ENCODE peak calls at places on chromosomes 5 and 9, in four cellular contexts. One of them, this sample, is unnamed.

GRCh38 chr5:76641514-76642120 is 18.4 kb upstream of the F2RL2 start:
- DNase-seq in amniotic stem cell: peak; percentile 70
- DNase-seq in M059J: peak; percentile 75
- DNase-seq in activated CD8-positive, alpha-beta memory T cell treated with anti-CD3 and anti-CD28 coated beads, Interleukin-2, amount 50 U/mL, for 48 hours: peak; percentile 81
- DNase-seq in this sample: peak; percentile 49

GRCh38 chr9:14907360-14907685 is 2.9 kb downstream of the FREM1 start:
- DNase-seq in amniotic stem cell: no peak
- DNase-seq in M059J: no peak
- DNase-seq in activated CD8-positive, alpha-beta memory T cell treated with anti-CD3 and anti-CD28 coated beads, Interleukin-2, amount 50 U/mL, for 48 hours: no peak
- DNase-seq in this sample: no peak

GRCh38 chr5:54563083-54563761 is 45.7 kb downstream of the SNX18 start:
- DNase-seq in amniotic stem cell: no peak
- DNase-seq in M059J: no peak
- DNase-seq in activated CD8-positive, alpha-beta memory T cell treated with anti-CD3 and anti-CD28 coated beads, Interleukin-2, amount 50 U/mL, for 48 hours: no peak
- DNase-seq in this sample: no peak

GRCh38 chr5:124655211-124655880 is 91.1 kb downstream of the ZNF608 start:
- DNase-seq in amniotic stem cell: no peak
- DNase-seq in M059J: peak; percentile 40
- DNase-seq in activated CD8-positive, alpha-beta memory T cell treated with anti-CD3 and anti-CD28 coated beads, Interleukin-2, amount 50 U/mL, for 48 hours: no peak
- DNase-seq in this sample: no peak

GRCh38 chr9:4590430-4591122 is 71.5 kb upstream of the PLPP6 start:
- DNase-seq in amniotic stem cell: peak; percentile 5
- DNase-seq in M059J: peak; percentile 56
- DNase-seq in activated CD8-positive, alpha-beta memory T cell treated with anti-CD3 and anti-CD28 coated beads, Interleukin-2, amount 50 U/mL, for 48 hours: no peak
- DNase-seq in this sample: no peak

GRCh38 chr5:118968925-118969375 is 19.4 kb downstream of the DTWD2 start:
- DNase-seq in amniotic stem cell: no peak
- DNase-seq in M059J: no peak
- DNase-seq in activated CD8-positive, alpha-beta memory T cell treated with anti-CD3 and anti-CD28 coated beads, Interleukin-2, amount 50 U/mL, for 48 hours: no peak
- DNase-seq in this sample: no peak

GRCh38 chr9:136109351-136110081 is 9.2 kb downstream of the TMEM250 start:
- DNase-seq in amniotic stem cell: peak; percentile 82
- DNase-seq in M059J: peak; percentile 88
- DNase-seq in activated CD8-positive, alpha-beta memory T cell treated with anti-CD3 and anti-CD28 coated beads, Interleukin-2, amount 50 U/mL, for 48 hours: peak; percentile 96
- DNase-seq in this sample: peak; percentile 93

GRCh38 chr5:171595801-171596231 is 176.4 kb downstream of the FGF18 start:
- DNase-seq in amniotic stem cell: no peak
- DNase-seq in M059J: peak; percentile 92
- DNase-seq in activated CD8-positive, alpha-beta memory T cell treated with anti-CD3 and anti-CD28 coated beads, Interleukin-2, amount 50 U/mL, for 48 hours: no peak
- DNase-seq in this sample: no peak

GRCh38 chr5:106258591-106259125 is 1412.1 kb downstream of the EFNA5 start:
- DNase-seq in amniotic stem cell: no peak
- DNase-seq in M059J: peak; percentile 86
- DNase-seq in activated CD8-positive, alpha-beta memory T cell treated with anti-CD3 and anti-CD28 coated beads, Interleukin-2, amount 50 U/mL, for 48 hours: no peak
- DNase-seq in this sample: no peak

GRCh38 chr5:168891175-168891812 is 312.1 kb upstream of the PANK3 start:
- DNase-seq in amniotic stem cell: no peak
- DNase-seq in M059J: no peak
- DNase-seq in activated CD8-positive, alpha-beta memory T cell treated with anti-CD3 and anti-CD28 coated beads, Interleukin-2, amount 50 U/mL, for 48 hours: no peak
- DNase-seq in this sample: no peak

GRCh38 chr5:71954329-71954728 is 152.9 kb upstream of the MAP1B start:
- DNase-seq in amniotic stem cell: no peak
- DNase-seq in M059J: no peak
- DNase-seq in activated CD8-positive, alpha-beta memory T cell treated with anti-CD3 and anti-CD28 coated beads, Interleukin-2, amount 50 U/mL, for 48 hours: no peak
- DNase-seq in this sample: no peak

GRCh38 chr5:133245191-133246052 is 193.6 kb downstream of the HSPA4 start:
- DNase-seq in amniotic stem cell: peak; percentile 26
- DNase-seq in M059J: peak; percentile 96
- DNase-seq in activated CD8-positive, alpha-beta memory T cell treated with anti-CD3 and anti-CD28 coated beads, Interleukin-2, amount 50 U/mL, for 48 hours: peak; percentile 64
- DNase-seq in this sample: no peak

GRCh38 chr9:136093331-136093986 is 1.6 kb downstream of the NACC2 start:
- DNase-seq in amniotic stem cell: no peak
- DNase-seq in M059J: peak; percentile 43
- DNase-seq in activated CD8-positive, alpha-beta memory T cell treated with anti-CD3 and anti-CD28 coated beads, Interleukin-2, amount 50 U/mL, for 48 hours: no peak
- DNase-seq in this sample: no peak

GRCh38 chr9:108467653-108468324 is 388.0 kb downstream of the ACTL7B start:
- DNase-seq in amniotic stem cell: no peak
- DNase-seq in M059J: peak; percentile 78
- DNase-seq in activated CD8-positive, alpha-beta memory T cell treated with anti-CD3 and anti-CD28 coated beads, Interleukin-2, amount 50 U/mL, for 48 hours: no peak
- DNase-seq in this sample: no peak

GRCh38 chr5:132662925-132663770 is 5.2 kb downstream of the IL13 start:
- DNase-seq in amniotic stem cell: no peak
- DNase-seq in M059J: no peak
- DNase-seq in activated CD8-positive, alpha-beta memory T cell treated with anti-CD3 and anti-CD28 coated beads, Interleukin-2, amount 50 U/mL, for 48 hours: peak; percentile 73
- DNase-seq in this sample: peak; percentile 86

GRCh38 chr9:92100237-92100911 is 14.8 kb downstream of the SPTLC1 start:
- DNase-seq in amniotic stem cell: peak; percentile 66
- DNase-seq in M059J: peak; percentile 92
- DNase-seq in activated CD8-positive, alpha-beta memory T cell treated with anti-CD3 and anti-CD28 coated beads, Interleukin-2, amount 50 U/mL, for 48 hours: no peak
- DNase-seq in this sample: no peak

GRCh38 chr5:163880307-163880706 is 374.9 kb downstream of the MAT2B start:
- DNase-seq in amniotic stem cell: no peak
- DNase-seq in M059J: peak; percentile 37
- DNase-seq in activated CD8-positive, alpha-beta memory T cell treated with anti-CD3 and anti-CD28 coated beads, Interleukin-2, amount 50 U/mL, for 48 hours: no peak
- DNase-seq in this sample: no peak

GRCh38 chr9:134779640-134780039 is 101.0 kb upstream of the FCN2 start:
- DNase-seq in amniotic stem cell: no peak
- DNase-seq in M059J: no peak
- DNase-seq in activated CD8-positive, alpha-beta memory T cell treated with anti-CD3 and anti-CD28 coated beads, Interleukin-2, amount 50 U/mL, for 48 hours: no peak
- DNase-seq in this sample: no peak

GRCh38 chr9:101536938-101537337 is 3.3 kb downstream of the RNF20 start:
- DNase-seq in amniotic stem cell: no peak
- DNase-seq in M059J: peak; percentile 20
- DNase-seq in activated CD8-positive, alpha-beta memory T cell treated with anti-CD3 and anti-CD28 coated beads, Interleukin-2, amount 50 U/mL, for 48 hours: no peak
- DNase-seq in this sample: no peak

GRCh38 chr9:124206391-124206790 is 51.4 kb upstream of the NEK6 start:
- DNase-seq in amniotic stem cell: no peak
- DNase-seq in M059J: no peak
- DNase-seq in activated CD8-positive, alpha-beta memory T cell treated with anti-CD3 and anti-CD28 coated beads, Interleukin-2, amount 50 U/mL, for 48 hours: no peak
- DNase-seq in this sample: no peak

GRCh38 chr5:74167206-74167929 is 473.2 kb downstream of the ENC1 start:
- DNase-seq in amniotic stem cell: peak; percentile 74
- DNase-seq in M059J: peak; percentile 93
- DNase-seq in activated CD8-positive, alpha-beta memory T cell treated with anti-CD3 and anti-CD28 coated beads, Interleukin-2, amount 50 U/mL, for 48 hours: no peak
- DNase-seq in this sample: no peak

GRCh38 chr5:33892419-33893151 is 795 bp upstream of the ADAMTS12 start:
- DNase-seq in amniotic stem cell: peak; percentile 67
- DNase-seq in M059J: peak; percentile 98
- DNase-seq in activated CD8-positive, alpha-beta memory T cell treated with anti-CD3 and anti-CD28 coated beads, Interleukin-2, amount 50 U/mL, for 48 hours: no peak
- DNase-seq in this sample: no peak

GRCh38 chr5:8864053-8864452 is 681.8 kb downstream of the SEMA5A start:
- DNase-seq in amniotic stem cell: no peak
- DNase-seq in M059J: peak; percentile 42
- DNase-seq in activated CD8-positive, alpha-beta memory T cell treated with anti-CD3 and anti-CD28 coated beads, Interleukin-2, amount 50 U/mL, for 48 hours: no peak
- DNase-seq in this sample: no peak

GRCh38 chr5:2415678-2416077 is 335.8 kb downstream of the IRX2 start:
- DNase-seq in amniotic stem cell: no peak
- DNase-seq in M059J: no peak
- DNase-seq in activated CD8-positive, alpha-beta memory T cell treated with anti-CD3 and anti-CD28 coated beads, Interleukin-2, amount 50 U/mL, for 48 hours: no peak
- DNase-seq in this sample: no peak

GRCh38 chr5:95996904-95997751 is 35.5 kb upstream of the ELL2 start:
- DNase-seq in amniotic stem cell: no peak
- DNase-seq in M059J: no peak
- DNase-seq in activated CD8-positive, alpha-beta memory T cell treated with anti-CD3 and anti-CD28 coated beads, Interleukin-2, amount 50 U/mL, for 48 hours: no peak
- DNase-seq in this sample: no peak

GRCh38 chr5:39816111-39816834 is 391.5 kb upstream of the DAB2 start:
- DNase-seq in amniotic stem cell: no peak
- DNase-seq in M059J: no peak
- DNase-seq in activated CD8-positive, alpha-beta memory T cell treated with anti-CD3 and anti-CD28 coated beads, Interleukin-2, amount 50 U/mL, for 48 hours: no peak
- DNase-seq in this sample: no peak

GRCh38 chr9:130995399-130995941 is 13.5 kb upstream of the LAMC3 start:
- DNase-seq in amniotic stem cell: no peak
- DNase-seq in M059J: peak; percentile 80
- DNase-seq in activated CD8-positive, alpha-beta memory T cell treated with anti-CD3 and anti-CD28 coated beads, Interleukin-2, amount 50 U/mL, for 48 hours: no peak
- DNase-seq in this sample: no peak

GRCh38 chr9:129282308-129283211 is 104.5 kb upstream of the IER5L start:
- DNase-seq in amniotic stem cell: no peak
- DNase-seq in M059J: no peak
- DNase-seq in activated CD8-positive, alpha-beta memory T cell treated with anti-CD3 and anti-CD28 coated beads, Interleukin-2, amount 50 U/mL, for 48 hours: peak; percentile 34
- DNase-seq in this sample: no peak

GRCh38 chr5:1930880-1931589 is 48.3 kb upstream of the IRX4 start:
- DNase-seq in amniotic stem cell: no peak
- DNase-seq in M059J: no peak
- DNase-seq in activated CD8-positive, alpha-beta memory T cell treated with anti-CD3 and anti-CD28 coated beads, Interleukin-2, amount 50 U/mL, for 48 hours: no peak
- DNase-seq in this sample: peak; percentile 47

GRCh38 chr9:117574099-117574498 is 130.1 kb upstream of the TLR4 start:
- DNase-seq in amniotic stem cell: no peak
- DNase-seq in M059J: no peak
- DNase-seq in activated CD8-positive, alpha-beta memory T cell treated with anti-CD3 and anti-CD28 coated beads, Interleukin-2, amount 50 U/mL, for 48 hours: no peak
- DNase-seq in this sample: no peak

GRCh38 chr5:81420039-81420667 is 26.2 kb upstream of the ACOT12 start:
- DNase-seq in amniotic stem cell: peak; percentile 68
- DNase-seq in M059J: peak; percentile 95
- DNase-seq in activated CD8-positive, alpha-beta memory T cell treated with anti-CD3 and anti-CD28 coated beads, Interleukin-2, amount 50 U/mL, for 48 hours: no peak
- DNase-seq in this sample: no peak

GRCh38 chr5:134525687-134526482 is 415 bp downstream of the JADE2 start:
- DNase-seq in amniotic stem cell: peak; percentile 25
- DNase-seq in M059J: peak; percentile 82
- DNase-seq in activated CD8-positive, alpha-beta memory T cell treated with anti-CD3 and anti-CD28 coated beads, Interleukin-2, amount 50 U/mL, for 48 hours: peak; percentile 83
- DNase-seq in this sample: peak; percentile 76

GRCh38 chr9:89807101-89807395 is 202.2 kb downstream of the GADD45G start:
- DNase-seq in amniotic stem cell: no peak
- DNase-seq in M059J: no peak
- DNase-seq in activated CD8-positive, alpha-beta memory T cell treated with anti-CD3 and anti-CD28 coated beads, Interleukin-2, amount 50 U/mL, for 48 hours: no peak
- DNase-seq in this sample: no peak

GRCh38 chr5:106876298-106876622 is 794.5 kb downstream of the EFNA5 start:
- DNase-seq in amniotic stem cell: no peak
- DNase-seq in M059J: no peak
- DNase-seq in activated CD8-positive, alpha-beta memory T cell treated with anti-CD3 and anti-CD28 coated beads, Interleukin-2, amount 50 U/mL, for 48 hours: no peak
- DNase-seq in this sample: no peak

GRCh38 chr9:27282269-27282668 is 14.7 kb downstream of the EQTN start:
- DNase-seq in amniotic stem cell: no peak
- DNase-seq in M059J: no peak
- DNase-seq in activated CD8-positive, alpha-beta memory T cell treated with anti-CD3 and anti-CD28 coated beads, Interleukin-2, amount 50 U/mL, for 48 hours: no peak
- DNase-seq in this sample: no peak

GRCh38 chr9:86557063-86557766 is 203.0 kb upstream of the TUT7 start:
- DNase-seq in amniotic stem cell: peak; percentile 80
- DNase-seq in M059J: peak; percentile 95
- DNase-seq in activated CD8-positive, alpha-beta memory T cell treated with anti-CD3 and anti-CD28 coated beads, Interleukin-2, amount 50 U/mL, for 48 hours: no peak
- DNase-seq in this sample: no peak

This sample was measured in GM20000.